ENCODE peak calls at places on chromosomes 6 and 20, in five cellular contexts. U, F, C, B and H are unnamed samples.
A peak's percentile ranks its signal among the peaks of the same experiment; 100 is the strongest.

GRCh38 chr20:39822667-39823066 is 860.5 kb downstream of the DHX35 start:
- DNase-seq in F (no peak), U (no peak), C (no peak), B (no peak), H (no peak)

GRCh38 chr20:408843-409696 is 971 bp downstream of the RBCK1 start:
- DNase-seq in U (no peak), F (no peak), C (no peak), B (no peak), H (peak; percentile 38)

GRCh38 chr6:124984668-124985338 is 22.6 kb downstream of the RNF217 start:
- DNase-seq in B (no peak), C (no peak), F (no peak), U (no peak), H (no peak)

GRCh38 chr20:36085686-36086267 is 68.8 kb upstream of the EPB41L1 start:
- DNase-seq in F (no peak), C (no peak), B (peak; percentile 50), U (no peak), H (no peak)

GRCh38 chr6:37626915-37627314 is 70.8 kb downstream of the MDGA1 start:
- DNase-seq in B (no peak), U (no peak), F (no peak), C (no peak), H (no peak)

GRCh38 chr6:130314271-130314670 is 51.5 kb upstream of the TMEM200A start:
- DNase-seq in U (no peak), F (no peak), C (no peak), B (no peak), H (no peak)

GRCh38 chr6:69758214-69758613 is 38.6 kb downstream of the LMBRD1 start:
- DNase-seq in C (no peak), U (no peak), B (no peak), F (no peak), H (no peak)

GRCh38 chr6:35839019-35839418 is 33.9 kb downstream of the LHFPL5 start:
- DNase-seq in F (no peak), U (no peak), B (no peak), C (no peak), H (no peak)

GRCh38 chr6:43014434-43014909 is 423 bp downstream of the KLHDC3 start:
- DNase-seq in B (no peak), U (no peak), C (no peak), F (no peak), H (no peak)

GRCh38 chr6:156396791-156397418 is 380.3 kb upstream of the ARID1B start:
- DNase-seq in C (no peak), B (no peak), F (no peak), U (no peak), H (no peak)

GRCh38 chr20:58523916-58524315 is 8.7 kb upstream of the APCDD1L start:
- DNase-seq in U (no peak), B (no peak), F (no peak), C (no peak), H (no peak)

GRCh38 chr6:34108159-34108558 is 37.7 kb downstream of the GRM4 start:
- DNase-seq in B (no peak), U (no peak), C (peak; percentile 54), F (no peak), H (no peak)

GRCh38 chr6:157538163-157538562 is 157.2 kb downstream of the ZDHHC14 start:
- DNase-seq in C (no peak), U (no peak), B (no peak), F (no peak), H (no peak)

GRCh38 chr6:1024587-1024986 is 287.3 kb upstream of the FOXQ1 start:
- DNase-seq in C (no peak), U (no peak), B (no peak), F (no peak), H (no peak)